ENCODE peak calls at places on chromosomes 7 and 10, in eight cellular contexts. One of them, this sample, is unnamed.

GRCh38 chr7:38027884-38028455 is 107.5 kb downstream of the EPDR1 start:
- DNase-seq in choroid plexus epithelial cell: no peak
- DNase-seq in NB4: no peak
- DNase-seq in tibial artery: no peak
- DNase-seq in astrocyte of the spinal cord: no peak
- DNase-seq in AG09309: no peak
- DNase-seq in endodermal cell: no peak
- DNase-seq in A549: peak
- DNase-seq in this sample: no peak

GRCh38 chr10:15123749-15124184 is 26.6 kb downstream of the RPP38 start:
- DNase-seq in choroid plexus epithelial cell: peak
- DNase-seq in endodermal cell: no peak
- DNase-seq in astrocyte of the spinal cord: peak
- DNase-seq in A549: no peak
- DNase-seq in NB4: no peak
- DNase-seq in tibial artery: no peak
- DNase-seq in AG09309: peak
- DNase-seq in this sample: no peak

GRCh38 chr10:44369296-44369695 is 15.6 kb downstream of the CXCL12 start:
- DNase-seq in AG09309: no peak
- DNase-seq in NB4: no peak
- DNase-seq in tibial artery: no peak
- DNase-seq in endodermal cell: no peak
- DNase-seq in A549: no peak
- DNase-seq in astrocyte of the spinal cord: no peak
- DNase-seq in choroid plexus epithelial cell: no peak
- DNase-seq in this sample: no peak

GRCh38 chr7:149770728-149771127 is 2.7 kb downstream of the ZNF467 start:
- DNase-seq in endodermal cell: peak
- DNase-seq in choroid plexus epithelial cell: no peak
- DNase-seq in tibial artery: no peak
- DNase-seq in AG09309: no peak
- DNase-seq in NB4: no peak
- DNase-seq in astrocyte of the spinal cord: no peak
- DNase-seq in A549: no peak
- DNase-seq in this sample: peak

GRCh38 chr7:84633-85020 is 107.7 kb upstream of the FAM20C start:
- DNase-seq in choroid plexus epithelial cell: no peak
- DNase-seq in tibial artery: no peak
- DNase-seq in endodermal cell: peak
- DNase-seq in NB4: no peak
- DNase-seq in astrocyte of the spinal cord: no peak
- DNase-seq in AG09309: no peak
- DNase-seq in A549: no peak
- DNase-seq in this sample: peak

GRCh38 chr7:32030904-32031692 is 39.1 kb downstream of the PDE1C start:
- DNase-seq in endodermal cell: no peak
- DNase-seq in choroid plexus epithelial cell: no peak
- DNase-seq in AG09309: no peak
- DNase-seq in NB4: peak
- DNase-seq in astrocyte of the spinal cord: no peak
- DNase-seq in A549: no peak
- DNase-seq in tibial artery: no peak
- DNase-seq in this sample: no peak

GRCh38 chr10:117684673-117685211 is 142.2 kb downstream of the EMX2 start:
- DNase-seq in endodermal cell: peak
- DNase-seq in choroid plexus epithelial cell: no peak
- DNase-seq in NB4: peak
- DNase-seq in A549: peak
- DNase-seq in AG09309: no peak
- DNase-seq in astrocyte of the spinal cord: no peak
- DNase-seq in tibial artery: peak
- DNase-seq in this sample: peak

GRCh38 chr10:43392757-43393156 is 16.2 kb downstream of the HNRNPF start:
- DNase-seq in endodermal cell: no peak
- DNase-seq in NB4: no peak
- DNase-seq in choroid plexus epithelial cell: no peak
- DNase-seq in A549: no peak
- DNase-seq in AG09309: no peak
- DNase-seq in tibial artery: no peak
- DNase-seq in astrocyte of the spinal cord: no peak
- DNase-seq in this sample: no peak

GRCh38 chr10:97737770-97738265 is 890 bp downstream of the ZFYVE27 start:
- DNase-seq in endodermal cell: no peak
- DNase-seq in astrocyte of the spinal cord: no peak
- DNase-seq in choroid plexus epithelial cell: no peak
- DNase-seq in A549: no peak
- DNase-seq in AG09309: no peak
- DNase-seq in NB4: peak
- DNase-seq in tibial artery: no peak
- DNase-seq in this sample: no peak

GRCh38 chr10:102863660-102864059 is 5.6 kb upstream of the AS3MT start:
- DNase-seq in endodermal cell: no peak
- DNase-seq in AG09309: no peak
- DNase-seq in NB4: no peak
- DNase-seq in astrocyte of the spinal cord: no peak
- DNase-seq in choroid plexus epithelial cell: peak
- DNase-seq in A549: no peak
- DNase-seq in tibial artery: no peak
- DNase-seq in this sample: no peak

GRCh38 chr10:102870221-102870620 is 951 bp downstream of the AS3MT start:
- DNase-seq in choroid plexus epithelial cell: no peak
- DNase-seq in AG09309: no peak
- DNase-seq in NB4: no peak
- DNase-seq in tibial artery: no peak
- DNase-seq in astrocyte of the spinal cord: no peak
- DNase-seq in endodermal cell: no peak
- DNase-seq in A549: no peak
- DNase-seq in this sample: no peak

GRCh38 chr10:102869290-102870198 is at the start of gene AS3MT:
- DNase-seq in endodermal cell: peak
- DNase-seq in NB4: peak
- DNase-seq in astrocyte of the spinal cord: no peak
- DNase-seq in tibial artery: no peak
- DNase-seq in AG09309: no peak
- DNase-seq in A549: peak
- DNase-seq in choroid plexus epithelial cell: no peak
- DNase-seq in this sample: peak

GRCh38 chr10:102865620-102866019 is 3.6 kb upstream of the AS3MT start:
- DNase-seq in astrocyte of the spinal cord: no peak
- DNase-seq in A549: no peak
- DNase-seq in AG09309: no peak
- DNase-seq in choroid plexus epithelial cell: no peak
- DNase-seq in tibial artery: no peak
- DNase-seq in endodermal cell: no peak
- DNase-seq in NB4: no peak
- DNase-seq in this sample: no peak

GRCh38 chr10:102868976-102869289 is 337 bp upstream of the AS3MT start:
- DNase-seq in tibial artery: no peak
- DNase-seq in NB4: no peak
- DNase-seq in endodermal cell: no peak
- DNase-seq in AG09309: no peak
- DNase-seq in A549: no peak
- DNase-seq in choroid plexus epithelial cell: no peak
- DNase-seq in astrocyte of the spinal cord: no peak
- DNase-seq in this sample: no peak
- H3K4me3 ChIP-seq in tibial artery: peak
- H3K4me3 ChIP-seq in NB4: no peak
- H3K4me3 ChIP-seq in endodermal cell: peak
- H3K4me3 ChIP-seq in AG09309: peak
- H3K4me3 ChIP-seq in A549: peak
- H3K4me3 ChIP-seq in choroid plexus epithelial cell: peak
- H3K4me3 ChIP-seq in astrocyte of the spinal cord: peak
- H3K4me3 ChIP-seq in this sample: peak

GRCh38 chr10:113027574-113028392 is 77.7 kb downstream of the TCF7L2 start:
- DNase-seq in choroid plexus epithelial cell: peak
- DNase-seq in AG09309: no peak
- DNase-seq in A549: no peak
- DNase-seq in NB4: peak
- DNase-seq in tibial artery: no peak
- DNase-seq in astrocyte of the spinal cord: peak
- DNase-seq in endodermal cell: peak
- DNase-seq in this sample: no peak
- H3K4me3 ChIP-seq in choroid plexus epithelial cell: no peak
- H3K4me3 ChIP-seq in AG09309: no peak
- H3K4me3 ChIP-seq in A549: no peak
- H3K4me3 ChIP-seq in NB4: no peak
- H3K4me3 ChIP-seq in tibial artery: peak
- H3K4me3 ChIP-seq in astrocyte of the spinal cord: no peak
- H3K4me3 ChIP-seq in endodermal cell: peak
- H3K4me3 ChIP-seq in this sample: no peak

DNA sequence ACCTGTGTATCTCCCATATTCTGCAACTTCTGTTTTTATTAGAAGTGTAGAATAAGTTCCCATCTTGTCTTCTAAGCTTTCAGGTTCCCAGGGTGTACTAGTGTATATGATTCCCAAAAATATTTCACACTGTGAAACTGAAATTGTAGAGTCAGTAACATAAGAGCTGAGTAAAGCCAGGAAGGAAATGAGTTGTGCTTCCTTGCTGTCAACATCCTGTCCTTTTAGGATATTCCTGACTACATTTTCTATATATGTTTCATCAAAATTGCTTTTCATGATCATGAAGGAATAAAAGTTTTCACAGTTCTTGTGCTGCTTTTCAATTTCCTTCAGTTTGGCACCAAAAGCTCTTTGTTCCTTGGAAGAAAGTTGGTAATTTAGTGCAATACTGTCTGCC is 15.2 kb downstream of the SAMD9L start:
- DNase-seq in AG09309: no peak
- DNase-seq in choroid plexus epithelial cell: no peak
- DNase-seq in tibial artery: no peak
- DNase-seq in NB4: no peak
- DNase-seq in astrocyte of the spinal cord: no peak
- DNase-seq in A549: no peak
- DNase-seq in endodermal cell: no peak
- DNase-seq in this sample: no peak
- H3K4me3 ChIP-seq in AG09309: no peak
- H3K4me3 ChIP-seq in choroid plexus epithelial cell: no peak
- H3K4me3 ChIP-seq in tibial artery: no peak
- H3K4me3 ChIP-seq in NB4: no peak
- H3K4me3 ChIP-seq in astrocyte of the spinal cord: no peak
- H3K4me3 ChIP-seq in A549: no peak
- H3K4me3 ChIP-seq in endodermal cell: no peak
- H3K4me3 ChIP-seq in this sample: no peak

GRCh38 chr7:43782768-43783555 is 24.5 kb downstream of the BLVRA start:
- DNase-seq in NB4: no peak
- DNase-seq in choroid plexus epithelial cell: no peak
- DNase-seq in tibial artery: no peak
- DNase-seq in AG09309: no peak
- DNase-seq in A549: no peak
- DNase-seq in astrocyte of the spinal cord: no peak
- DNase-seq in endodermal cell: no peak
- DNase-seq in this sample: no peak

GRCh38 chr7:43784030-43785001 is 25.8 kb downstream of the BLVRA start:
- DNase-seq in endodermal cell: no peak
- DNase-seq in NB4: peak
- DNase-seq in A549: no peak
- DNase-seq in tibial artery: no peak
- DNase-seq in astrocyte of the spinal cord: no peak
- DNase-seq in AG09309: no peak
- DNase-seq in choroid plexus epithelial cell: peak
- DNase-seq in this sample: no peak

GRCh38 chr7:43779032-43779812 is 20.7 kb downstream of the BLVRA start:
- DNase-seq in A549: peak
- DNase-seq in AG09309: no peak
- DNase-seq in choroid plexus epithelial cell: no peak
- DNase-seq in NB4: no peak
- DNase-seq in astrocyte of the spinal cord: no peak
- DNase-seq in endodermal cell: no peak
- DNase-seq in tibial artery: no peak
- DNase-seq in this sample: no peak

GRCh38 chr7:43785425-43785824 is 26.9 kb downstream of the BLVRA start:
- DNase-seq in choroid plexus epithelial cell: peak
- DNase-seq in tibial artery: no peak
- DNase-seq in astrocyte of the spinal cord: peak
- DNase-seq in NB4: no peak
- DNase-seq in endodermal cell: no peak
- DNase-seq in A549: peak
- DNase-seq in AG09309: peak
- DNase-seq in this sample: no peak

DNA sequence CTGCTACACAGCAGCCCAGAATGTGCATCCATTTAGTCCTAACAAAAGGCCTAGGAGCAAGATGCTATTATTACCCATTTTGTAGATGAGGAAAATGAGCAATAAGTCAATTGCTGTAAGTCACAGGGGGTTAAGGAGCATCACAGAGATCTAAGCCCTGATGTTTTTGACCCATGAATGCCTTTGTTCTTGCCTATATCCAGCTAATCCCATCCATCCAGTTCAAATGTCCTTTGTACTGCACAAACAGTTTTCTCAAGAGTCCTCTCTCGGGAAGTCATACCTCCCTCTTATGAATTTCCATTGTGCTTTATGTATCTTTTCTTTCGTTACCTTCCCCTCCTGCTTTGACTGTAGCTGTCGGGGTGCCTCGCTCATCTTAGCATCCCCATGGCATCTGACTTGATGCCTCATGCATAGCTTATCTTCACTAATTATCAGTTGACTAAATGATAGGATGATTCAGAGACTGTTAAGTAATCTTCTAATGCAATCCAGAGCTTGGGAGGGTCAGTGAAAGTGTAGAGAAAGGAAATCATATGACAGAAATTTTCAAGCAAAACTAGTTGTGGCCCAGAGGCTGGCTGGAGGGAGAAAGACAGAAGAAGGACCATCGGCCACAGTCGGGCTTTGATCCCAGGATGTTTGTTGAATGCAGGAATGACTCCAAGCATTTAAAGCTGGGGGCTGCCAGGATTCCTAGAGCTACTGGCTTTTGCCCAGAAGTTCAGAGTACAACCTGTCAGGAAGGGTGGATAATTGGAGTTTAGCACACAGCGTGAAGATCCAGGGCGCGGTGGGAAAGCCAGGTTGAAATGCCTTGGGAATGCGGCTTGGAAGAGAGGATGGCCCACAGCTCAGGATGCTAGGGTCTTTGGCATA is 23.5 kb downstream of the BLVRA start:
- DNase-seq in A549: no peak
- DNase-seq in NB4: peak
- DNase-seq in tibial artery: no peak
- DNase-seq in endodermal cell: no peak
- DNase-seq in AG09309: peak
- DNase-seq in astrocyte of the spinal cord: no peak
- DNase-seq in choroid plexus epithelial cell: peak
- DNase-seq in this sample: no peak
- H3K4me3 ChIP-seq in A549: no peak
- H3K4me3 ChIP-seq in NB4: no peak
- H3K4me3 ChIP-seq in tibial artery: no peak
- H3K4me3 ChIP-seq in endodermal cell: no peak
- H3K4me3 ChIP-seq in AG09309: no peak
- H3K4me3 ChIP-seq in astrocyte of the spinal cord: no peak
- H3K4me3 ChIP-seq in choroid plexus epithelial cell: no peak
- H3K4me3 ChIP-seq in this sample: no peak